ENCODE peak calls at places on chromosomes 2 and 18, in seven cellular contexts. B is neural progenitor cell; Z is cardiac muscle cell; X is mesenchymal stem cell; A is DND-41; K is CD4-positive, alpha-beta memory T cell; H is transverse colon. E is an unnamed sample. For H3K36me3, the result is how much of the 10 kb centered on the place peaks cover.

GRCh38 chr2:197037863-197038398 is 111.4 kb upstream of the PGAP1 start:
- DNase-seq in K (no peak), A (no peak), B (no peak), X (no peak), H (no peak), Z (no peak), E (no peak)

GRCh38 chr2:121831841-121832240 is 76.4 kb downstream of the TSN start:
- DNase-seq in Z (no peak), X (no peak), H (no peak), B (no peak), K (no peak), A (no peak), E (no peak)

GRCh38 chr2:47559079-47559684 is 156.2 kb downstream of the MSH2 start:
- DNase-seq in Z (no peak), K (no peak), H (no peak), A (peak), B (peak), X (peak), E (no peak)

GRCh38 chr2:84631047-84631446 is 114.7 kb downstream of the DNAH6 start:
- DNase-seq in X (peak), A (no peak), H (no peak), B (peak), Z (peak), K (peak), E (no peak)

GRCh38 chr2:97267411-97268074 is 154.6 kb downstream of the ANKRD36 start:
- DNase-seq in B (peak), Z (no peak), H (peak), A (peak), X (no peak), K (no peak), E (no peak)

GRCh38 chr2:178484245-178485041 is 4.2 kb downstream of the PLEKHA3 start:
- DNase-seq in Z (no peak), X (peak), K (no peak), H (no peak), B (no peak), A (no peak), E (no peak)

GRCh38 chr2:46276652-46277051 is 20.6 kb upstream of the EPAS1 start:
- DNase-seq in A (no peak), X (no peak), B (no peak), Z (no peak), K (no peak), H (no peak), E (no peak)

GRCh38 chr2:19361325-19361990 is 3.0 kb upstream of the OSR1 start:
- DNase-seq in X (no peak), H (peak), K (no peak), B (peak), A (no peak), Z (no peak), E (no peak)

GRCh38 chr2:127807678-127808353 is 3.2 kb downstream of the WDR33 start:
- DNase-seq in B (no peak), H (no peak), Z (no peak), X (peak), K (no peak), A (no peak), E (no peak)
- H3K4me3 ChIP-seq in B (no peak), H (no peak), Z (no peak), X (no peak), K (no peak), A (peak), E (no peak)

GRCh38 chr2:24958411-24958935 is 13.3 kb downstream of the DNAJC27 start:
- DNase-seq in K (no peak), Z (no peak), A (no peak), X (no peak), H (no peak), B (no peak), E (no peak)
- H3K36me3 ChIP-seq in K (under half), Z (half or more), A (half or more), X (under half), H (under half), B (under half), E (under half)

GRCh38 chr2:157789161-157789720 is 86.9 kb downstream of the ACVR1 start:
- DNase-seq in H (no peak), Z (peak), A (no peak), K (no peak), B (no peak), X (peak), E (no peak)
- H3K4me3 ChIP-seq in H (no peak), Z (no peak), A (no peak), K (no peak), B (no peak), X (no peak), E (no peak)

GRCh38 chr18:49581369-49581768 is 19.5 kb downstream of the LIPG start:
- DNase-seq in B (no peak), Z (no peak), H (no peak), K (no peak), X (no peak), A (no peak), E (no peak)

GRCh38 chr18:49582579-49582978 is 20.7 kb downstream of the LIPG start:
- DNase-seq in X (peak), A (no peak), Z (no peak), K (no peak), B (no peak), H (no peak), E (no peak)

GRCh38 chr18:49585781-49586663 is 24.2 kb downstream of the LIPG start:
- DNase-seq in A (no peak), Z (no peak), H (no peak), B (peak), X (peak), K (no peak), E (no peak)

GRCh38 chr18:49588171-49588570 is 26.3 kb downstream of the LIPG start:
- DNase-seq in X (no peak), K (no peak), B (no peak), H (no peak), A (no peak), Z (no peak), E (no peak)

DNA sequence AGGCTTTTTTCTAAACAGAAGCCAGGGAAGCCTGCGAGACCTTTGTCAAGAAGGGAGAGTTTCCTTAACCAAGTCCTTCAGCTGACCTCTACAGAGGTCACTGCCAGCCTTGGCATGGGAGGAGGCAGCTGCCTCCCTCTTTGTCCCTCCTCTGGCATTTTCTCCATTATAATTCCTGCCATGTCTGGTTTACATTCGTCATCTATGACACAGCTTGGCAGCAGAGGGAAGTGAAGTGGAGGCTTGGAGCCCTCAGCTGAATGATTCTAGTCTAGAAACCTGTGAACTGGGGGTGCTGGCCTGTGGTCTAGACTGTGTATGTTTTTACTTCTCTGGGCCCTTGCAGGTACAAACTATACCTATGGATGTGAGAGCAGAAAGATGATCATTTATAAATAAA is 22.6 kb downstream of the LIPG start:
- DNase-seq in K (no peak), B (no peak), A (no peak), Z (no peak), H (no peak), X (no peak), E (no peak)
- H3K36me3 ChIP-seq in K (under half), B (under half), A (under half), Z (under half), H (under half), X (under half), E (under half)

GRCh38 chr18:10524507-10525425 is 1.1 kb upstream of the NAPG start:
- DNase-seq in K (no peak), B (no peak), A (no peak), X (peak), H (no peak), Z (no peak), E (no peak)
- H3K4me3 ChIP-seq in K (peak), B (no peak), A (peak), X (peak), H (peak), Z (no peak), E (no peak)

GRCh38 chr2:63891488-63892030 is 49.9 kb downstream of the UGP2 start:
- DNase-seq in Z (no peak), A (no peak), H (no peak), X (no peak), K (no peak), B (no peak), E (no peak)
- H3K36me3 ChIP-seq in Z (half or more), A (half or more), H (half or more), X (under half), K (under half), B (under half), E (half or more)

GRCh38 chr2:61009355-61009754 is 8.2 kb upstream of the PEX13 start:
- DNase-seq in A (no peak), X (no peak), B (no peak), H (no peak), K (no peak), Z (no peak), E (no peak)
- H3K4me3 ChIP-seq in A (no peak), X (no peak), B (no peak), H (no peak), K (no peak), Z (no peak), E (no peak)

GRCh38 chr2:69510204-69510603 is 73.0 kb upstream of the NFU1 start:
- DNase-seq in Z (no peak), X (no peak), A (no peak), B (no peak), H (no peak), K (no peak), E (no peak)

GRCh38 chr2:69499966-69500365 is 62.7 kb upstream of the NFU1 start:
- DNase-seq in Z (no peak), A (no peak), H (no peak), B (no peak), K (no peak), X (peak), E (no peak)

GRCh38 chr2:69509011-69509749 is 71.9 kb upstream of the NFU1 start:
- DNase-seq in B (no peak), K (no peak), A (no peak), H (peak), Z (no peak), X (no peak), E (no peak)

GRCh38 chr2:69509750-69510140 is 72.5 kb upstream of the NFU1 start:
- DNase-seq in X (no peak), A (no peak), B (no peak), H (no peak), Z (no peak), K (no peak), E (no peak)

DNA sequence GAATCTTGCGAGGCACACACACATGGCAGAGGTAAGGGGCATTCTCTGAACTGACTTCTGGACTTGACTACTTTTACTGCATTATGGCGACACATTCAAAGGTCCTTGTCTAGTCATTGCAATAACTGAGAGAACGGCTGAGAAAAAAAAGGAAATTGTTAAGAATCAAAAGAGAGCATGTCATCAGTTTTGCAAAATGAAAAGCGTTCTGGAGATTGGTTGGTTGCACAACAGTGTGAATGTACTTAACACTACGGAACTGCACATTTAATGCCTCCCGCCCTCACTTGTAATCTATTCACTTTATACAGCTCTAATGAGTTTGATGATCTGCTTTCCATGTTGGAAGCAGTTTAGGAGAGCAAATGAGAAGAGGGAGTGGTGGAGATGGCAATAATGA is 68.5 kb upstream of the NFU1 start:
- DNase-seq in B (no peak), A (no peak), Z (no peak), H (no peak), X (no peak), K (no peak), E (no peak)
- H3K36me3 ChIP-seq in B (under half), A (half or more), Z (half or more), H (under half), X (under half), K (half or more), E (under half)

DNA sequence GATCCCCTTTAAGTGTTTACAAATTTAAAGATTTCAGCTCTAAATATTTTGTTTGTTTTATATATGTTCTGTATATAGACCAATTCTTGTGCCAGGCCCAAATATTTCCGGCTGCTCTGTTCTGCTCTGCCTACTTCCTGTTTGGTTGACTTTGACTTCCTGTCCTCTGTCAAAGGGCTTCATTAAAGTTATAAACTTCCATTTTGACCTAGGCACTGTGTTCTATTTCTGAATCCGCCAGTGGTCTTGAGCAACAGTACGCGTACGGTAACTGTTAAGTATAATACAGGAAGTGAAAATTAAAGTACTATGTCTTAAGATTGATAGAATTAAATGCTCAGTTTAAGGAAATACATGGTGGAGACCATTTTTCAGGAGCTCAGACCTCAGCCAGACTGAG is 13.5 kb upstream of the REL start:
- DNase-seq in X (no peak), A (peak), K (peak), H (no peak), B (no peak), Z (no peak), E (peak)
- H3K4me3 ChIP-seq in X (no peak), A (peak), K (no peak), H (no peak), B (no peak), Z (no peak), E (no peak)

DNA sequence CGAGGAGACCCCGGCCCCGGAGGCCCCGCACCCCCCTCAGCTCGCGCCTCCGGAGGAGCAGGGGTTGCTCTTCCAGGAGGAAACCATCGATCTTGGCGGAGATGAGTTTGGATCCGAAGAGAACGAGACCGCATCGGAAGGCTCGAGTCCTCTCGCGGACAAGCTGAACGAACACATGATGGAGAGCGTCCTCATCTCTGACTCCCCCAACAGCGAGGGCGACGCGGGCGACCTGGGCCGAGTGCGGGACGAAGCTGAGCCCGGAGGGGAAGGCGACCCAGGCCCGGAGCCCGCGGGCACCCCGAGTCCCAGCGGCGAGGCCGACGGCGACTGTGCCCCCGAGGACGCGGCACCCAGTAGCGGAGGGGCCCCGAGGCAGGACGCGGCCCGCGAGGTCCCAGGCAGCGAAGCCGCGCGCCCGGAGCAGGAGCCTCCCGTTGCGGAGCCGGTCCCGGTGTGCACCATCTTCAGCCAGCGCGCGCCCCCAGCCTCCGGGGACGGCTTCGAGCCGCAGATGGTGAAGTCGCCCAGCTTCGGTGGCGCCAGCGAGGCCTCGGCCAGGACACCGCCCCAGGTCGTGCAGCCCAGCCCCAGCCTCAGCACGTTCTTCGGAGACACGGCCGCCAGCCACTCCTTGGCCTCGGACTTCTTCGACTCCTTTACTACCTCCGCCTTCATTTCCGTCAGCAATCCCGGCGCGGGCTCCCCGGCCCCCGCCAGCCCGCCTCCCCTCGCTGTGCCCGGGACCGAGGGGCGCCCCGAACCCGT is 8.3 kb downstream of the TRAPPC12 start:
- DNase-seq in K (no peak), B (no peak), H (no peak), A (no peak), Z (no peak), X (no peak), E (no peak)
- H3K36me3 ChIP-seq in K (under half), B (under half), H (under half), A (half or more), Z (under half), X (under half), E (under half)

E was measured in SK-N-MC.